ENCODE peak calls at places on chromosomes 5 and 9, in six cellular contexts. One of them, this sample, is unnamed.

GRCh38 chr5:97167435-97167834 is 15.6 kb downstream of the RIOK2 start:
- DNase-seq in Panc1: no peak
- DNase-seq in HL-60: no peak
- DNase-seq in AG04450: no peak
- DNase-seq in cardiac muscle cell: no peak
- DNase-seq in breast epithelium: no peak
- DNase-seq in this sample: no peak

GRCh38 chr9:17134396-17134842 is 421 bp upstream of the CNTLN start:
- DNase-seq in cardiac muscle cell: no peak
- DNase-seq in breast epithelium: no peak
- DNase-seq in HL-60: no peak
- DNase-seq in Panc1: no peak
- DNase-seq in AG04450: no peak
- DNase-seq in this sample: no peak

GRCh38 chr5:14204785-14205321 is 61.7 kb downstream of the TRIO start:
- DNase-seq in cardiac muscle cell: no peak
- DNase-seq in HL-60: no peak
- DNase-seq in breast epithelium: peak
- DNase-seq in AG04450: no peak
- DNase-seq in Panc1: no peak
- DNase-seq in this sample: no peak

GRCh38 chr9:119322137-119322695 is 47.0 kb downstream of the BRINP1 start:
- DNase-seq in breast epithelium: no peak
- DNase-seq in Panc1: no peak
- DNase-seq in AG04450: no peak
- DNase-seq in cardiac muscle cell: peak
- DNase-seq in HL-60: no peak
- DNase-seq in this sample: no peak

GRCh38 chr9:26296910-26297309 is 595.7 kb downstream of the CAAP1 start:
- DNase-seq in Panc1: no peak
- DNase-seq in cardiac muscle cell: no peak
- DNase-seq in HL-60: no peak
- DNase-seq in breast epithelium: no peak
- DNase-seq in AG04450: no peak
- DNase-seq in this sample: no peak

GRCh38 chr5:179409806-179410205 is 64.5 kb upstream of the ADAMTS2 start:
- DNase-seq in Panc1: no peak
- DNase-seq in HL-60: no peak
- DNase-seq in cardiac muscle cell: no peak
- DNase-seq in breast epithelium: no peak
- DNase-seq in AG04450: no peak
- DNase-seq in this sample: no peak

GRCh38 chr9:111604054-111604615 is 4.7 kb upstream of the PTGR1 start:
- DNase-seq in AG04450: no peak
- DNase-seq in HL-60: no peak
- DNase-seq in cardiac muscle cell: no peak
- DNase-seq in breast epithelium: no peak
- DNase-seq in Panc1: no peak
- DNase-seq in this sample: no peak

GRCh38 chr9:132162764-132163456 is 1.1 kb downstream of the NTNG2 start:
- DNase-seq in AG04450: no peak
- DNase-seq in Panc1: no peak
- DNase-seq in breast epithelium: no peak
- DNase-seq in HL-60: no peak
- DNase-seq in cardiac muscle cell: no peak
- DNase-seq in this sample: no peak

GRCh38 chr9:93123561-93124283 is 10.3 kb downstream of the NINJ1 start:
- DNase-seq in HL-60: no peak
- DNase-seq in Panc1: no peak
- DNase-seq in AG04450: no peak
- DNase-seq in breast epithelium: no peak
- DNase-seq in cardiac muscle cell: no peak
- DNase-seq in this sample: no peak

GRCh38 chr5:75037106-75037505 is 15.3 kb downstream of the GCNT4 start:
- DNase-seq in AG04450: peak
- DNase-seq in cardiac muscle cell: no peak
- DNase-seq in Panc1: no peak
- DNase-seq in breast epithelium: peak
- DNase-seq in HL-60: no peak
- DNase-seq in this sample: no peak

GRCh38 chr5:125499969-125500368 is 753.5 kb upstream of the ZNF608 start:
- DNase-seq in cardiac muscle cell: no peak
- DNase-seq in HL-60: no peak
- DNase-seq in breast epithelium: no peak
- DNase-seq in Panc1: no peak
- DNase-seq in AG04450: no peak
- DNase-seq in this sample: no peak

GRCh38 chr5:148924817-148925216 is 98.4 kb downstream of the ADRB2 start:
- DNase-seq in breast epithelium: no peak
- DNase-seq in Panc1: no peak
- DNase-seq in HL-60: no peak
- DNase-seq in cardiac muscle cell: no peak
- DNase-seq in AG04450: no peak
- DNase-seq in this sample: no peak

GRCh38 chr9:125544988-125545651 is 161.9 kb downstream of the MAPKAP1 start:
- DNase-seq in Panc1: no peak
- DNase-seq in HL-60: no peak
- DNase-seq in breast epithelium: no peak
- DNase-seq in AG04450: peak
- DNase-seq in cardiac muscle cell: no peak
- DNase-seq in this sample: no peak

GRCh38 chr5:95664204-95664786 is 17.7 kb downstream of the RFESD start:
- DNase-seq in breast epithelium: no peak
- DNase-seq in Panc1: no peak
- DNase-seq in HL-60: no peak
- DNase-seq in cardiac muscle cell: peak
- DNase-seq in AG04450: no peak
- DNase-seq in this sample: no peak

GRCh38 chr5:62029303-62029702 is 276.7 kb upstream of the KIF2A start:
- DNase-seq in AG04450: no peak
- DNase-seq in Panc1: no peak
- DNase-seq in breast epithelium: no peak
- DNase-seq in cardiac muscle cell: no peak
- DNase-seq in HL-60: no peak
- DNase-seq in this sample: no peak

GRCh38 chr9:32584784-32585183 is 11.8 kb upstream of the NDUFB6 start:
- DNase-seq in breast epithelium: no peak
- DNase-seq in AG04450: no peak
- DNase-seq in HL-60: no peak
- DNase-seq in Panc1: no peak
- DNase-seq in cardiac muscle cell: no peak
- DNase-seq in this sample: no peak

GRCh38 chr9:32590898-32591297 is 17.9 kb upstream of the NDUFB6 start:
- DNase-seq in breast epithelium: no peak
- DNase-seq in Panc1: no peak
- DNase-seq in AG04450: no peak
- DNase-seq in HL-60: no peak
- DNase-seq in cardiac muscle cell: no peak
- DNase-seq in this sample: no peak

GRCh38 chr9:32589083-32589713 is 16.2 kb upstream of the NDUFB6 start:
- DNase-seq in Panc1: no peak
- DNase-seq in cardiac muscle cell: peak
- DNase-seq in HL-60: no peak
- DNase-seq in breast epithelium: no peak
- DNase-seq in AG04450: peak
- DNase-seq in this sample: no peak

GRCh38 chr9:32587901-32588300 is 14.9 kb upstream of the NDUFB6 start:
- DNase-seq in HL-60: no peak
- DNase-seq in cardiac muscle cell: no peak
- DNase-seq in breast epithelium: no peak
- DNase-seq in AG04450: peak
- DNase-seq in Panc1: no peak
- DNase-seq in this sample: no peak

GRCh38 chr9:32590476-32590875 is 17.5 kb upstream of the NDUFB6 start:
- DNase-seq in HL-60: no peak
- DNase-seq in breast epithelium: no peak
- DNase-seq in Panc1: no peak
- DNase-seq in AG04450: no peak
- DNase-seq in cardiac muscle cell: no peak
- DNase-seq in this sample: no peak
- H3K27ac ChIP-seq in HL-60: no peak
- H3K27ac ChIP-seq in breast epithelium: no peak
- H3K27ac ChIP-seq in Panc1: no peak
- H3K27ac ChIP-seq in AG04450: no peak
- H3K27ac ChIP-seq in cardiac muscle cell: no peak
- H3K27ac ChIP-seq in this sample: no peak

DNA sequence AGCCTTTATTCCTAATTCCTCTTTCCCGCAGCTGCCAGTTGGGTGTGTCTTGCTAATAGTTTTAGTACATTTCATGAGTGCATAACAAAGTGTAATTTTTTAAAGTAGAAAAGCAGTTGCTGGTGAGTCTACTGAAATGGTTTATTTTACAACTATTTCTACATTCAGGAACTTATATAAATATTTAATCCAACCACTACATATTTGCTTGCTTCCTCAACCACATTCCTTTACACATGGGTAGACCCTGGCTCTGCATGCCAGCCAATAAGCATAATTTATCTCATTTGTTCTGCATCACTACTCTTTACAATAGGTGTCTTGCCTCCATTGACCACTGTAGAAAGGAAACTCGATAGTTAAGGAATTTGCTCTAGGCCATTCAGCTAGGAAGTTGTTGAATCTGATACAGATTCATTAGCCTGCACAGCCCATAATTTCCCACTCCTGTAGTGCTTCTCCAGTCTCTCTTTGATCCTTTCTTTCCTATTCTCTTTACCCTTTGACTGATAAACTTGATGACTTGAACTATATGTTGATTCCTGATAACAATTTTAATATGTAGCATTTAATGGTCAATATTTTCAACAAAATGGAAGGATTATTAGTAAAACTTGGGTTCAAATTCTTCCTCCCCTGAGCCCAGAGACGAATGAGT is 342.5 kb upstream of the ACTBL2 start:
- DNase-seq in AG04450: peak
- DNase-seq in Panc1: no peak
- DNase-seq in breast epithelium: no peak
- DNase-seq in cardiac muscle cell: no peak
- DNase-seq in HL-60: no peak
- DNase-seq in this sample: no peak
- TF ChIP-seq CTCF in AG04450: no peak
- TF ChIP-seq CTCF in Panc1: no peak
- TF ChIP-seq CTCF in breast epithelium: no peak
- TF ChIP-seq CTCF in cardiac muscle cell: no peak
- TF ChIP-seq CTCF in HL-60: no peak
- TF ChIP-seq CTCF in this sample: no peak

DNA sequence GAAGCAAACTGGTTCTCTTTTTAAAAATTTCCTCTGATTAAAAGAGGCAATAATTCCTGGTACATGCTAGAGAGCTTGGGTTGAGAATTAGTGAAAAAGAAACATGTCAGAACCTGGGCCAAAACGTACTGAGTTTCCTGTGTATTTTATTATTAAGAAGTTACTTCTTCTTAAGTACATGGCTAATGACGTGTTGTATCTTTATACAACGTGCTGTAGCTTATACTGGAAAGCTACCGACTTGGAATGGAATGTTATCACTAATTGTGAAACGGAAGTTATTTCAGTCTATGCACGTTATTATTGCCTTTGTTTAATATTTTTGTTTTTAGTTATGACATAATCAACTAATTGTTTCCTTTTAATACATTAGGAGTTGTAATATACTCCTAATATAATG is 43.1 kb downstream of the ZNF366 start:
- DNase-seq in breast epithelium: no peak
- DNase-seq in Panc1: no peak
- DNase-seq in cardiac muscle cell: no peak
- DNase-seq in HL-60: no peak
- DNase-seq in AG04450: no peak
- DNase-seq in this sample: no peak
- H3K27ac ChIP-seq in breast epithelium: peak
- H3K27ac ChIP-seq in Panc1: no peak
- H3K27ac ChIP-seq in cardiac muscle cell: no peak
- H3K27ac ChIP-seq in HL-60: no peak
- H3K27ac ChIP-seq in AG04450: no peak
- H3K27ac ChIP-seq in this sample: no peak

GRCh38 chr9:133869674-133870419 is 122.3 kb downstream of the VAV2 start:
- DNase-seq in AG04450: no peak
- DNase-seq in breast epithelium: no peak
- DNase-seq in HL-60: peak
- DNase-seq in cardiac muscle cell: peak
- DNase-seq in Panc1: no peak
- DNase-seq in this sample: no peak
- TF ChIP-seq CTCF in AG04450: no peak
- TF ChIP-seq CTCF in breast epithelium: no peak
- TF ChIP-seq CTCF in HL-60: no peak
- TF ChIP-seq CTCF in cardiac muscle cell: peak
- TF ChIP-seq CTCF in Panc1: no peak
- TF ChIP-seq CTCF in this sample: no peak

GRCh38 chr5:10582512-10582897 is 18.6 kb downstream of the ANKRD33B start:
- DNase-seq in AG04450: no peak
- DNase-seq in Panc1: no peak
- DNase-seq in cardiac muscle cell: no peak
- DNase-seq in HL-60: no peak
- DNase-seq in breast epithelium: no peak
- DNase-seq in this sample: no peak
- H3K27ac ChIP-seq in AG04450: no peak
- H3K27ac ChIP-seq in Panc1: no peak
- H3K27ac ChIP-seq in cardiac muscle cell: no peak
- H3K27ac ChIP-seq in HL-60: no peak
- H3K27ac ChIP-seq in breast epithelium: no peak
- H3K27ac ChIP-seq in this sample: no peak

DNA sequence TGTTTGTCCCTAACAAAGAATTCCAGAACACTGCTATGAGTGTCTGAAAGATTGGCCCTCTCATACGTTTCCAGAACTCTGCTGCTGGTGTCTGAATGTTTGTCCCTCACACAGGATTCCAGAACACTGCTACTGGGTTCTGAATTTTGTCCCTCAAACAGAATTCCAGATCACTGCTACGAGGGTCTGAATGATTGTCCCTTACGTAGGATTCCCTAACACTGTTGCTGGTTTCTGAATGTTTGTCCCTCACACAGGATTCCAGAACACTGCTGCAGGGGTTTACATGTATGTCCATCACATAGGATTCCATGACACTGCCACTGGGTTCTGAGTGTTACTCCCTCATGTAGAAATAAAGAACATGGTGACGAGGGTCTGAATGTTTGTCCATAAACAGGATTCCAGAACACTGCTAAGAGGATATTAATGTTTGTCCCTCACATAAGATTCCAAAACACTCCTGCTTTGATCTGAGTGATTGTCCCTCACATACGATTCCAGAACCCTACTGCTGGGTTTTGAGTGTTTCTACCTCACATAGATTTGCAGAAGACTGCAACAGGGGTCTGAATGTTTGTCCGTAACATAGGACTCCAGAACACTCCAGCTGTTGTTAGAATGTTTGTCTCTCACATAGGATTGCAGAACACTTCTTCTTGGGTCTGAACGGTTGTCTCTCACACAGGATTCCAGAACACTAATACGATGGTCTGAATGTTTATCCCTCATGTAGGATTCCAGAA is 214.4 kb downstream of the FOXD4L6 start:
- DNase-seq in breast epithelium: no peak
- DNase-seq in Panc1: no peak
- DNase-seq in AG04450: no peak
- DNase-seq in cardiac muscle cell: no peak
- DNase-seq in HL-60: no peak
- DNase-seq in this sample: no peak
- TF ChIP-seq CTCF in breast epithelium: no peak
- TF ChIP-seq CTCF in Panc1: no peak
- TF ChIP-seq CTCF in AG04450: no peak
- TF ChIP-seq CTCF in cardiac muscle cell: no peak
- TF ChIP-seq CTCF in HL-60: no peak
- TF ChIP-seq CTCF in this sample: no peak